ENCODE peak calls at places on chromosomes 1 and 21, in nine cellular contexts. G, U, N, X, M, K, T, Y and E are unnamed samples.

GRCh38 chr21:42288962-42289361 is 26.2 kb downstream of the TFF3 start:
- DNase-seq in N (no peak), K (no peak), M (no peak), G (no peak), T (no peak), U (no peak), Y (no peak), X (no peak), E (no peak)

GRCh38 chr1:11838349-11839272 is 9.0 kb downstream of the NPPA start:
- DNase-seq in K (peak), Y (peak), X (peak), N (no peak), G (peak), M (peak), U (peak), T (peak), E (peak)

GRCh38 chr1:64540265-64540791 is 70.4 kb downstream of the CACHD1 start:
- DNase-seq in G (peak), U (no peak), X (no peak), K (peak), M (no peak), Y (no peak), N (no peak), T (no peak), E (no peak)

GRCh38 chr1:206796984-206797402 is 24.7 kb upstream of the IL10 start:
- DNase-seq in Y (no peak), K (no peak), M (no peak), U (no peak), G (no peak), X (no peak), N (no peak), T (no peak), E (no peak)

GRCh38 chr1:37437058-37437457 is 37.3 kb upstream of the ZC3H12A start:
- DNase-seq in M (no peak), N (no peak), U (no peak), T (no peak), G (no peak), K (no peak), Y (no peak), X (no peak), E (no peak)

GRCh38 chr1:246564839-246565750 is 966 bp downstream of the TFB2M start:
- DNase-seq in K (no peak), N (no peak), U (no peak), M (no peak), G (no peak), T (no peak), X (no peak), Y (no peak), E (no peak)

GRCh38 chr1:41918450-41919043 is at the start of gene HIVEP3:
- DNase-seq in X (peak), G (peak), U (no peak), T (no peak), N (no peak), K (peak), Y (no peak), M (no peak), E (no peak)

GRCh38 chr1:19762175-19762779 is 37.4 kb downstream of the TMCO4 start:
- DNase-seq in T (peak), M (peak), N (no peak), K (peak), U (no peak), X (peak), Y (no peak), G (peak), E (no peak)

GRCh38 chr1:21507511-21508270 is 1.5 kb upstream of the ALPL start:
- DNase-seq in N (no peak), Y (no peak), G (no peak), T (no peak), K (no peak), X (no peak), M (no peak), U (no peak), E (no peak)

GRCh38 chr1:29335573-29335972 is 99.3 kb downstream of the PTPRU start:
- DNase-seq in K (no peak), G (no peak), Y (no peak), U (no peak), M (no peak), N (no peak), T (no peak), X (no peak), E (no peak)

GRCh38 chr21:44817506-44817880 is 369 bp downstream of the SUMO3 start:
- DNase-seq in K (peak), T (peak), G (peak), M (peak), U (peak), X (peak), N (peak), Y (peak), E (peak)